ENCODE peak calls at places on chromosomes 5 and 9, in four cellular contexts. X is astrocyte, Z is HCT116, D is neural progenitor cell. M is an unnamed sample.

GRCh38 chr9:137055385-137056364 is 1.8 kb upstream of the ENTPD2 start:
- DNase-seq in D (peak), X (peak), Z (no peak), M (peak)

GRCh38 chr5:105581988-105582690 is 2019.5 kb upstream of the NUDT12 start:
- DNase-seq in D (no peak), Z (no peak), X (no peak), M (no peak)

GRCh38 chr5:68954618-68954910 is 139.2 kb upstream of the SLC30A5 start:
- DNase-seq in D (no peak), Z (no peak), X (no peak), M (no peak)

GRCh38 chr5:135737701-135738563 is 96.5 kb upstream of the SLC25A48 start:
- DNase-seq in X (no peak), D (no peak), Z (no peak), M (no peak)

GRCh38 chr9:109968702-109969450 is 188.9 kb downstream of the PALM2AKAP2 start:
- DNase-seq in Z (no peak), D (peak), X (no peak), M (no peak)

GRCh38 chr5:74433255-74434123 is 207.0 kb downstream of the ENC1 start:
- DNase-seq in Z (no peak), D (peak), X (peak), M (no peak)

GRCh38 chr5:40385544-40385943 is 294.2 kb upstream of the PTGER4 start:
- DNase-seq in X (peak), Z (peak), D (no peak), M (no peak)

GRCh38 chr9:136159851-136160250 is 41.2 kb upstream of the TMEM250 start:
- DNase-seq in Z (no peak), D (no peak), X (no peak), M (peak)

GRCh38 chr5:38821679-38822078 is 24.1 kb upstream of the OSMR start:
- DNase-seq in D (no peak), Z (no peak), X (no peak), M (no peak)

GRCh38 chr9:83620841-83621636 is 1.9 kb upstream of the IDNK start:
- DNase-seq in X (peak), D (peak), Z (peak), M (no peak)

GRCh38 chr9:21901538-21901937 is 92.7 kb downstream of the CDKN2A start:
- DNase-seq in D (no peak), X (no peak), Z (no peak), M (no peak)

GRCh38 chr9:38315085-38315595 is 77.4 kb upstream of the ALDH1B1 start:
- DNase-seq in X (no peak), Z (no peak), D (no peak), M (no peak)

GRCh38 chr5:118808441-118808840 is 179.9 kb downstream of the DTWD2 start:
- DNase-seq in Z (no peak), X (no peak), D (no peak), M (no peak)

GRCh38 chr5:135133698-135134515 is 99.9 kb upstream of the PITX1 start:
- DNase-seq in X (no peak), D (no peak), Z (no peak), M (peak)

GRCh38 chr5:56950626-56951130 is 1.2 kb downstream of the MIER3 start:
- DNase-seq in X (peak), Z (peak), D (peak), M (peak)

GRCh38 chr5:37495668-37496067 is 116.5 kb downstream of the WDR70 start:
- DNase-seq in Z (no peak), X (peak), D (no peak), M (no peak)

GRCh38 chr5:78899922-78900362 is 85.2 kb downstream of the ARSB start:
- DNase-seq in Z (peak), X (peak), D (peak), M (no peak)

GRCh38 chr9:38018230-38018963 is 50.6 kb downstream of the SHB start:
- DNase-seq in Z (no peak), D (no peak), X (no peak), M (no peak)

GRCh38 chr9:72951043-72951442 is 1.8 kb downstream of the ALDH1A1 start:
- DNase-seq in D (no peak), X (no peak), Z (no peak), M (no peak)

GRCh38 chr5:108924457-108924961 is 176.8 kb downstream of the FER start:
- DNase-seq in Z (peak), D (peak), X (no peak), M (no peak)

GRCh38 chr5:40410939-40411635 is 268.6 kb upstream of the PTGER4 start:
- DNase-seq in X (peak), Z (no peak), D (no peak), M (no peak)

GRCh38 chr5:140311011-140311467 is 8.1 kb upstream of the PFDN1 start:
- DNase-seq in X (peak), D (no peak), Z (no peak), M (no peak)

GRCh38 chr5:58057324-58057723 is 402.6 kb downstream of the PLK2 start:
- DNase-seq in X (no peak), D (no peak), Z (no peak), M (no peak)

GRCh38 chr9:32378496-32378895 is 5.9 kb upstream of the ACO1 start:
- DNase-seq in Z (peak), D (peak), X (peak), M (no peak)

GRCh38 chr5:60701317-60701988 is 1.5 kb upstream of the DEPDC1B start:
- DNase-seq in X (no peak), D (no peak), Z (no peak), M (no peak)

GRCh38 chr9:37209431-37210386 is 89.3 kb downstream of the ZCCHC7 start:
- DNase-seq in D (peak), X (no peak), Z (no peak), M (no peak)

GRCh38 chr5:170491479-170491878 is 12.3 kb upstream of the KCNIP1 start:
- DNase-seq in X (peak), D (no peak), Z (no peak), M (no peak)

GRCh38 chr5:120567921-120568320 is 103.8 kb downstream of the PRR16 start:
- DNase-seq in D (no peak), Z (no peak), X (no peak), M (no peak)

GRCh38 chr5:103546858-103547257 is 15.7 kb downstream of the NUDT12 start:
- DNase-seq in Z (no peak), X (no peak), D (no peak), M (no peak)

GRCh38 chr5:168311061-168311566 is 19.7 kb downstream of the WWC1 start:
- DNase-seq in Z (no peak), X (no peak), D (peak), M (no peak)

GRCh38 chr5:6649186-6649585 is 15.9 kb downstream of the SRD5A1 start:
- DNase-seq in X (no peak), D (peak), Z (no peak), M (no peak)

GRCh38 chr5:90055831-90056328 is 353.7 kb downstream of the CETN3 start:
- DNase-seq in X (peak), Z (no peak), D (peak), M (no peak)

GRCh38 chr9:94156549-94157407 is 72.5 kb downstream of the PTPDC1 start:
- DNase-seq in Z (no peak), X (peak), D (no peak), M (peak)

GRCh38 chr9:27379311-27380236 is 82.6 kb upstream of the EQTN start:
- DNase-seq in X (no peak), Z (no peak), D (no peak), M (no peak)

GRCh38 chr9:126326228-126327015 is at the start of gene MVB12B:
- DNase-seq in X (no peak), D (peak), Z (no peak), M (peak)

GRCh38 chr9:77375956-77376532 is 198.7 kb downstream of the VPS13A start:
- DNase-seq in D (peak), X (peak), Z (no peak), M (no peak)
- H3K9ac ChIP-seq in D (no peak), X (no peak), Z (no peak), M (no peak)

DNA sequence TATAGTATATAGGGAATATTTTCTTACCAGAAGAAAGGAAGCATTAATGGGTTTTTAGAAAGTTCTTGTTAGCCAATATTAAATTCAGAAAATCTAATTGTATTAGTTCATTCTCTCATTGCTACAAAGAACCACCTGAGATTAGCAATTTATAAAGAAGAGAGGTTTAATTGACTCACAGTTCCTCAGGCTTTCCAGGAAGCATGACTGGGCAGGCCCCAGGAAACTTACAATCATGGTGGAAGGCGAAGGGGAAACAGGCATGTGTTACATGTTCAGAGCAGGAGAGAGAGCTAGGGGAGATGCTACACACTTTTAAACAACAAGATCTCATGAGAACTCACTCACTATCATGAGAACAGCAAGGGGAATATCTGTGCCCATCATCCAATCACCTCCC is 304.0 kb upstream of the CDH12 start:
- DNase-seq in D (no peak), Z (no peak), X (no peak), M (no peak)
- H3K27ac ChIP-seq in D (no peak), Z (no peak), X (no peak), M (no peak)

GRCh38 chr9:125203259-125203658 is 2.9 kb downstream of the RABEPK start:
- DNase-seq in Z (no peak), X (no peak), D (no peak), M (no peak)
- TF ChIP-seq CTCF in Z (no peak), X (no peak), D (no peak), M (no peak)

DNA sequence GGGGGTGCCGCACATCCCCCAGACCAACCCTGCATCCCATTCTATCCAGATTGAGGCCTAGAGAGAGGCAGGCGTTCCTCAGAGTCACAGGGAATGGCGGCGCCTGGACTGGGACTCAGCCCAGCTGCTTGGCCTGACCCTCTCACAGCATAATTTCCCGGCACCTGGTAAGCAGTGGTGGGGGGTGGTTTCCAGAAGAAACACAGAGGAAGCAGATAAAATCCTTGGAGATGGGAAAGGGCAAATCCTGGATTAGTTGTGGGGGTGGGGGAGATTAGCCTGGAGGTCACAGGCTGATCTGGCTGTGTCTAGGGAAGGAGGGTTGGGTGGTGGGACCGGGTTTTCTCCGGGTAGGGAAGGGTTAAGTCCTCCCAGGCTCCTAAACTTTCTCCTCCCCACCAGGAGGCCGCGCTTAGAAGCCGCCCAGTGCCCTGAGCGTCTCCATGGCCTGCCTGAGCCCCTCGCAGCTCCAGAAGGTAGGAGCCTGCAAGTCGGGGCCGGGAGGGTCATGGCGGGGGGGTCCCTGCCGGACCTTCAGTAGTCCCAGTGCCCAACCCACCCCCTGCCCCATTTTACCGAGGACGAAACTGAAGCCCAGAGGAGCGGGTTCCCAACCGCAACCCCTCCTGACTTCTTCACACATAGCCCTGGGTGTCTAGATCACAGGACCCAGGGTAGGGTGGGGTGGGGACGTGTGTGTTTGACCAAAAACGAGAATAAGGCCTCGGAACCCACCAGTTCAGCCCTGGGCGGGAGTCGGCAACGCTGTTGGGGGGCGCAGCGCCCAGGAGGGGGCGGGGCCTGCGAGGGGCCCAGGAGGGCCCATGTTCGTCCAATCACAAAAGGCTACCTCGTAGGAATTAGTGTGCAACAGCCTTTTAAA is 1.3 kb downstream of the PHYHD1 start:
- DNase-seq in X (no peak), D (peak), Z (no peak), M (peak)
- H3K9ac ChIP-seq in X (peak), D (peak), Z (no peak), M (peak)

GRCh38 chr5:1200495-1201326 is 684 bp upstream of the SLC6A19 start:
- DNase-seq in Z (no peak), D (no peak), X (no peak), M (peak)

GRCh38 chr5:1199340-1199648 is 2.1 kb upstream of the SLC6A19 start:
- DNase-seq in D (no peak), X (no peak), Z (no peak), M (no peak)

GRCh38 chr5:1201327-1202025 is at the start of gene SLC6A19:
- DNase-seq in D (no peak), X (no peak), Z (no peak), M (peak)

GRCh38 chr5:1197876-1198666 is 3.3 kb upstream of the SLC6A19 start:
- DNase-seq in Z (no peak), D (no peak), X (no peak), M (no peak)

DNA sequence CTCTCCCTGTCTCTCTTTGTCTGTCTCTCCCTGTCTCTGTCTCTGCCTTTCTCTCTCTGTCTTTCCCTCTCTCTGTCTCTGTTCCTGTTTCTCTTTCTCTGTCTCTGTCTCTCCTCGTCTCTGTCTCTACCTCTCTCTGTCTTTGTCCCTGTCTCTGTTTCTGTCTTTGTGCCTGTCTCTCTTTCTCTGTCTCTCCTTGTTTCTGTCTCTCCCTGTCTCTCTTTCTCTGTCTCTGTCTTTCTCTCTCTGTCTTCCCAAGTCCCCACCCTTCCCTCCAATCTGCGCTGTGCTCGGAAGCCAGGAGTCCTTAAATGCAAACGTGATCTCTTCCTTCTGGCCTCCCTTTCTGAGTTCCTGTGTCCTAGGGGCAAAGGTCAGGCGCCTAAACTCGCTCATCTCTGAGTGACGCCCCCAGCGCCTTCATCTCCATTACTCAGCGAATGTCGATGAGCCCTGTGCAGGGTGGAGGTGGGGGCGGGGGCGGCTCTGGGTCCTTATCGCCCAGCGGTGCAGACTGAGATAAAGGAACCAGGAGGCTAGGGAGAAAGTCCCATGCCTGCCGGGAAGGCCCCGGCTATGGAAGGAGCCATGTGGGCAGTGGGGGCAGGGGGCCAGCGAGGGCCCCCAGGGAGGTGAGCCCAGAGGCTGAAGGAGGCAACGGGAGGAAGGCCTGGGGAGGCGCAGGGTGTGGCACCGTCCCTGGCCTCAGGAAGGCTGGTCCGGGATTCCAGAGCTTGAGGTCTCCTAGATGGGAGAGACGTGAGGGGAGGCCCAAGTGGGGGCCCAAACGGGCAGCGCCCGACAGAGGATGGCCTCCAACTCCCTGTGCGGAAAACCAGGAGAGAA is 1.5 kb upstream of the SLC6A19 start:
- DNase-seq in D (peak), Z (no peak), X (no peak), M (peak)
- H3K27ac ChIP-seq in D (no peak), Z (no peak), X (no peak), M (no peak)

DNA sequence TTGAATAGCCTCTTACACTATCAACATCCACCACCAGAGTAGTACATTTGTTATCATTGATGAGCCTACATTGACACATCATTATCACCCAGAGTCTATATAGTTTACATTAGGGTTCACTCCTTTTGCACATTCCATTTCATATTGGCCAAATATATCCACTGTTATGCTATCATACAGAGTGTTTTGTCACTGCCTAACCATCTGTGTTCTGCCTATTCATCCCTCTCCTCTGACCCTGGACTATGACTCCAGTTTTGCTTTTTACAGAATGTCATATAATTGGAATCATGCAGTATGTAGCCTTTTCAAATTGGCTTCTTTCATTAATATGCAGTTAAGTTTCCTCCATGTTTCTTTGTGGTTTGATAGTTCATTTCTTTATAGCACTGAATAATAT is 904.7 kb downstream of the TLE1 start:
- DNase-seq in X (no peak), D (no peak), Z (no peak), M (no peak)
- TF ChIP-seq CTCF in X (no peak), D (no peak), Z (no peak), M (no peak)

DNA sequence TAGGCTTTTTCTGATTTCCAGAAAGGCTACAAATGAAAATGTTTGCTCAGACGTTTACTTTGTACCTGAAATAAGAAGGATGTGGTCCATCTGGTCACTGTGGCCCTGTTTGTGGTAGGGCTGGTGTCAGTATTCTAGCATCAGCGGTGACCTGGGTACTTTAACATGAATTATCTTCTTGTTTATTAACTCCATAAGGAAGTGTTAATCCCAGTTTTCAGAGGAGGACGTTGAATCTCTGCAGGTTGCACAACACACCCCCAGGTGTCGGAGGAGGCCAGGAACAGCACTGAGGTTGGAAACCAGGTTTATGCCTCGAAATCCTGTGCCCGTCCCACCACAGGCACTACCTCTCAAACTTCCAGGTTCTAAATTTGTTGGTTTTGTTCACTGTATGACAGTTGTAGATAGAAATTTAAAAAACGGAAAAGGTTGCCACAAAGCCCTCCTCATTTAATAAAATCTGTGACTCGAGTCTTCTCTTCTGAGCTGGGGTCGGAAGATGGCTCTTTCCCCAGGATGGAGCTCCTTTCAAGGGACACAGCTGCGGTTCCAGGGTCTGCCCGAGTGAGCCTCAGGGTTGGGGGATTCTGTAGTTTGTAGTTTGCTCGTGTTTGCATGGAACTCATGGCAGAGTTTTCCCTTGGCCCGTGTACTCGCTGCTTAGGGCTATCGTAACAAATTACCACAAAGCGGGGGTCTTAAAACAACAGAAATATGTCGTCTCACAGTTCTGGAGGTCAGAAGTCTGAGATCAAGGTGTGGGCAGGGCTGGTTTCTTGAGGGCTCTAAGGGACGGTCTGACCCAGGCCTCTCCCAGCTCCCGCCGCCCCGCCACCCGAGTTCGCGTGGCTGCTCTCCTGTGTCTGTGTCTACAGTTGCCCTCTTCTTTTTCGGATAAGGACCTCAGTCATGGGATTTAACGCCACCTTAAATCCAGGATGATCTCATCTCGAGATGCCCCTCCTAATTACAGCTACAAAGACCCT is 13.7 kb upstream of the LPCAT1 start:
- DNase-seq in Z (no peak), X (no peak), D (no peak), M (no peak)
- H3K9ac ChIP-seq in Z (no peak), X (no peak), D (no peak), M (no peak)

GRCh38 chr9:86732514-86732913 is 214.8 kb downstream of the GAS1 start:
- DNase-seq in D (no peak), Z (no peak), X (peak), M (no peak)
- H3K27ac ChIP-seq in D (no peak), Z (no peak), X (peak), M (no peak)

GRCh38 chr9:101586651-101587050 is 8.1 kb downstream of the PPP3R2 start:
- DNase-seq in D (no peak), Z (no peak), X (no peak), M (no peak)

GRCh38 chr9:101582593-101582992 is 12.2 kb downstream of the PPP3R2 start:
- DNase-seq in X (peak), Z (no peak), D (no peak), M (no peak)

GRCh38 chr9:101592788-101593187 is 2.0 kb downstream of the PPP3R2 start:
- DNase-seq in Z (no peak), D (no peak), X (no peak), M (no peak)

GRCh38 chr9:101585740-101586139 is 9.0 kb downstream of the PPP3R2 start:
- DNase-seq in X (no peak), Z (no peak), D (no peak), M (no peak)

GRCh38 chr9:101587644-101588043 is 7.1 kb downstream of the PPP3R2 start:
- DNase-seq in X (no peak), D (no peak), Z (no peak), M (no peak)
- TF ChIP-seq CTCF in X (no peak), D (no peak), Z (no peak), M (no peak)

M was measured in kidney.